ENCODE peak calls at places on chromosomes 13 and 19, in four cellular contexts. One of them, this sample, is unnamed.

GRCh38 chr13:45718992-45719391 is 16.9 kb downstream of the CBY2 start:
- DNase-seq in M059J: peak
- DNase-seq in neural crest cell: no peak
- DNase-seq in amniotic stem cell: no peak
- DNase-seq in this sample: peak

GRCh38 chr19:16462757-16463250 is 9.0 kb downstream of the EPS15L1 start:
- DNase-seq in M059J: peak
- DNase-seq in neural crest cell: no peak
- DNase-seq in amniotic stem cell: no peak
- DNase-seq in this sample: peak

GRCh38 chr19:51594774-51595109 is 23.7 kb downstream of the ZNF175 start:
- DNase-seq in M059J: no peak
- DNase-seq in neural crest cell: no peak
- DNase-seq in amniotic stem cell: no peak
- DNase-seq in this sample: no peak

GRCh38 chr13:85497652-85498051 is 301.6 kb downstream of the SLITRK6 start:
- DNase-seq in M059J: peak
- DNase-seq in neural crest cell: no peak
- DNase-seq in amniotic stem cell: peak
- DNase-seq in this sample: no peak

GRCh38 chr19:19527674-19528625 is 761 bp upstream of the YJEFN3 start:
- DNase-seq in M059J: no peak
- DNase-seq in neural crest cell: no peak
- DNase-seq in amniotic stem cell: no peak
- DNase-seq in this sample: no peak

GRCh38 chr19:38444026-38444425 is 10.5 kb downstream of the RYR1 start:
- DNase-seq in M059J: no peak
- DNase-seq in neural crest cell: no peak
- DNase-seq in amniotic stem cell: no peak
- DNase-seq in this sample: no peak

GRCh38 chr13:97932006-97932405 is 21.5 kb upstream of the IPO5 start:
- DNase-seq in M059J: peak
- DNase-seq in neural crest cell: no peak
- DNase-seq in amniotic stem cell: no peak
- DNase-seq in this sample: no peak

GRCh38 chr19:15300533-15301194 is 31.7 kb downstream of the BRD4 start:
- DNase-seq in M059J: no peak
- DNase-seq in neural crest cell: no peak
- DNase-seq in amniotic stem cell: no peak
- DNase-seq in this sample: no peak

GRCh38 chr19:3132971-3133792 is 2.7 kb upstream of the GNA15 start:
- DNase-seq in M059J: peak
- DNase-seq in neural crest cell: no peak
- DNase-seq in amniotic stem cell: no peak
- DNase-seq in this sample: peak

GRCh38 chr19:42199440-42200115 is 17.9 kb downstream of the DEDD2 start:
- DNase-seq in M059J: no peak
- DNase-seq in neural crest cell: no peak
- DNase-seq in amniotic stem cell: no peak
- DNase-seq in this sample: no peak